ENCODE peak calls at places on chromosomes 5 and 9, in seven cellular contexts. U, A, J, I, B, V and G are unnamed samples.

GRCh38 chr5:1291611-1292080 is 3.2 kb downstream of the TERT start:
- DNase-seq in B (no peak), V (no peak), U (no peak), J (no peak), I (no peak), A (peak; percentile 3), G (peak; percentile 77)

GRCh38 chr5:9851458-9851857 is 221.3 kb upstream of the TAS2R1 start:
- DNase-seq in I (no peak), V (peak; percentile 25), A (no peak), U (no peak), J (peak; percentile 86), B (no peak), G (no peak)

GRCh38 chr9:125405938-125406811 is 144.5 kb downstream of the GAPVD1 start:
- DNase-seq in J (no peak), B (no peak), A (no peak), I (no peak), V (no peak), U (no peak), G (no peak)

GRCh38 chr9:69963728-69964127 is 79.9 kb upstream of the MAMDC2 start:
- DNase-seq in U (no peak), I (no peak), A (no peak), V (no peak), J (no peak), B (no peak), G (no peak)

GRCh38 chr9:126440938-126441337 is 114.3 kb downstream of the MVB12B start:
- DNase-seq in J (peak; percentile 63), B (no peak), U (no peak), V (no peak), I (no peak), A (no peak), G (no peak)

GRCh38 chr9:129597355-129598088 is 23.4 kb downstream of the C9orf50 start:
- DNase-seq in A (peak; percentile 42), J (peak; percentile 55), I (peak; percentile 80), V (peak; percentile 88), B (peak; percentile 73), U (peak; percentile 56), G (no peak)

GRCh38 chr9:119533509-119533908 is 164.3 kb upstream of the BRINP1 start:
- DNase-seq in B (no peak), J (no peak), I (no peak), U (no peak), V (no peak), A (no peak), G (no peak)

GRCh38 chr5:146072595-146072994 is 32.8 kb downstream of the PLAC8L1 start:
- DNase-seq in U (no peak), B (no peak), A (no peak), V (no peak), J (no peak), I (no peak), G (no peak)

GRCh38 chr9:136409557-136410455 is 608 bp downstream of the ENTR1 start:
- DNase-seq in U (peak; percentile 58), B (no peak), V (peak; percentile 53), J (peak; percentile 31), A (peak; percentile 34), I (peak; percentile 64), G (peak; percentile 89)

GRCh38 chr5:124433170-124433569 is 313.3 kb downstream of the ZNF608 start:
- DNase-seq in I (no peak), J (no peak), U (no peak), A (no peak), B (no peak), V (no peak), G (no peak)

GRCh38 chr5:1208743-1209551 is 7.6 kb downstream of the SLC6A19 start:
- DNase-seq in V (no peak), B (no peak), A (peak; percentile 53), J (peak; percentile 20), I (peak; percentile 41), U (no peak), G (peak; percentile 88)

GRCh38 chr5:136018814-136019777 is 9.7 kb upstream of the TGFBI start:
- DNase-seq in A (no peak), V (peak; percentile 58), J (peak; percentile 98), U (no peak), B (peak; percentile 87), I (no peak), G (no peak)

GRCh38 chr9:135907446-135908333 is at the start of gene CAMSAP1:
- DNase-seq in I (peak; percentile 94), B (peak; percentile 90), V (peak; percentile 94), A (peak; percentile 97), J (peak; percentile 88), U (peak; percentile 93), G (peak; percentile 94)

GRCh38 chr9:133707761-133708122 is 30.4 kb downstream of the SARDH start:
- DNase-seq in I (no peak), B (no peak), U (no peak), V (no peak), J (no peak), A (no peak), G (peak; percentile 77)

GRCh38 chr5:155368490-155368889 is 354.9 kb downstream of the KIF4B start:
- DNase-seq in A (no peak), J (no peak), V (no peak), B (no peak), U (no peak), I (no peak), G (no peak)

GRCh38 chr5:134530375-134531077 is 5.1 kb downstream of the JADE2 start:
- DNase-seq in J (no peak), B (no peak), U (no peak), V (no peak), I (no peak), A (no peak), G (no peak)

GRCh38 chr9:16544842-16545241 is 325.6 kb downstream of the BNC2 start:
- DNase-seq in J (no peak), B (no peak), U (no peak), V (no peak), A (no peak), I (no peak), G (no peak)

GRCh38 chr9:87422999-87423398 is 74.7 kb upstream of the DAPK1 start:
- DNase-seq in V (no peak), A (no peak), U (no peak), J (peak; percentile 10), B (no peak), I (no peak), G (no peak)
- TF ChIP-seq CTCF in V (no peak), A (no peak), U (no peak), J (no peak), B (no peak), I (no peak), G (peak; percentile 34)

GRCh38 chr5:61162832-61163567 is 732 bp upstream of the SMIM15 start:
- DNase-seq in A (no peak), J (peak; percentile 46), U (no peak), B (no peak), I (no peak), V (peak; percentile 40), G (no peak)

GRCh38 chr5:61162010-61162831 is at the start of gene SMIM15:
- DNase-seq in I (peak; percentile 96), V (peak; percentile 90), J (peak; percentile 84), A (peak; percentile 84), U (peak; percentile 91), B (peak; percentile 76), G (peak; percentile 95)

GRCh38 chr5:61160497-61160896 is 1.8 kb downstream of the SMIM15 start:
- DNase-seq in I (no peak), U (no peak), B (no peak), V (no peak), J (no peak), A (no peak), G (no peak)

GRCh38 chr5:61159841-61160240 is 2.4 kb downstream of the SMIM15 start:
- DNase-seq in A (no peak), B (no peak), V (no peak), I (no peak), J (peak; percentile 25), U (no peak), G (no peak)

GRCh38 chr5:61159070-61159469 is 3.2 kb downstream of the SMIM15 start:
- DNase-seq in A (no peak), B (no peak), J (no peak), I (no peak), V (no peak), U (no peak), G (no peak)
- TF ChIP-seq CTCF in A (no peak), B (no peak), J (no peak), I (no peak), V (no peak), U (no peak), G (peak; percentile 56)

DNA sequence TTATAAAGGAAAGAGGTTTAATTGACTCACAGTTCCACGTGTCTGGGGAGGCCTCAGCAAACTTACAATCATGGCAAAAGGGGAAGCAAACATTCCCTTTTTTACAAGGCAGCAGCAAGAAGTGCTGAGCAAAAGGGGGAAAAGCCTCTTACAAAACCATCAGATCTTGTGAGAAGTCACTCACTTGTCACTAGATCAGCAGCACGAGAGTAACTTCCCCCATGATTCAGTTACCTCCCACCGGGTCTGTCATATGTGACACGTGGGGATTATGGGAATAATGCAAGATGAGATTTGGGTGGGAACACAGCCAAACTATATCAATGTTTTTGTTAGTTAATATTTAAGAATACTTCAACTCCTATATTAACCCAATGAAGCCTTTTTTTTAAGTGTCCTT is 275.2 kb upstream of the CDH9 start:
- DNase-seq in V (no peak), I (no peak), B (no peak), J (no peak), U (no peak), A (no peak), G (no peak)
- TF ChIP-seq CTCF in V (no peak), I (no peak), B (no peak), J (no peak), U (no peak), A (no peak), G (no peak)

DNA sequence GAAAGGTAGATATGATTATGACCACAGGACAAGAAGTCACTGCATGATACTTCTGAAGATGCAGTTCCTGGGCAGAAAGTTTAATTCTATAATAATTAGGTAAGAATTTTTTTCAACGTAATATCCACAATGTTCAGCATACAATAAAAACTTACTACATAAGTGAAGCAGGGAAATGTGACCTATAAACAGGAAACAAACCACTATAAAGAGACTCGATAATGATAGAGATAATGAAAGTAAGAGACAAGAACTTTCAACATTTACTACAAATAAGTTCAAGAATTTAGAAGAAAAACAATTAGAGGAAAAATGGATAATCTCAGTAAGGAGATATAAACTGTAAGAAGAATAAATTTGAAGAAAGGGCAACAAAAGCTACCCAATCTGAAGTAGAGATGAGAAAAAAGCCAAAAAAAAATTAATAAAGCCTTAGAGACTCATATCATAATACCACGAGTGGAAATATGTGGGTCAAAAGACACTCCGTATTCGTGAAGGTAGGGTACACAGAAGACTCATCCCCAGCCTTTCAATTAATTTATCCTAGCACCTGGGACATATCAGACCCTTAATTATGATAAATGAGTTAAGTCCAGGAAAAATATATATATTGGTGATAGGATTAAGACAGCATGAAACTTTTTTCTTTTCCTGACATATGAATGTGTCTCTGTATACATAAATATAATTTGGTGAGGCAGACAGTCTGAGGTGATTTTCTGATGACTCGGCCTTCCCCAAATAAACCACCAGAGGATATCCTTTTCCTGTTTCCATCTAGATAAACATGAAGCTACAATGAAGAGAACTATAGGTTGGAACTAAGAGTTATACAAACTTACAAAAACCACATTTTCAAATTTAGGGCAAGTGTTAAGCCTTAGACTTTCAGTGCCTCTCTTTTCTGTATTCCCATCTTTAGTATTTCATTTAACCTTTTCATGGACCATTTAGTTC is 120.4 kb downstream of the RAPGEF6 start:
- DNase-seq in I (no peak), U (peak; percentile 28), J (peak; percentile 30), A (no peak), V (no peak), B (no peak), G (no peak)
- TF ChIP-seq CTCF in I (peak; percentile 13), U (no peak), J (peak; percentile 26), A (no peak), V (no peak), B (no peak), G (peak; percentile 45)

GRCh38 chr5:103258368-103258956 is at the start of gene MACIR:
- DNase-seq in A (peak; percentile 97), I (peak; percentile 99), U (peak; percentile 96), B (peak; percentile 96), V (peak; percentile 96), J (peak; percentile 96), G (peak; percentile 98)
- TF ChIP-seq CTCF in A (no peak), I (no peak), U (no peak), B (no peak), V (no peak), J (peak; percentile 1), G (peak; percentile 37)